ENCODE peak calls at places on chromosomes 13 and 19, in five cellular contexts. D is CD4-positive, CD25-positive, alpha-beta regulatory T cell; B is T-helper 17 cell; H is GM10248; U is EL. M is an unnamed sample.

GRCh38 chr13:38366954-38367645 is 17.4 kb downstream of the UFM1 start:
- DNase-seq in D (no peak), B (no peak), H (no peak), U (peak), M (no peak)

GRCh38 chr13:26185720-26186119 is 36.4 kb downstream of the RNF6 start:
- DNase-seq in D (peak), B (no peak), H (no peak), U (no peak), M (no peak)

GRCh38 chr13:45119469-45119989 is 781 bp upstream of the GTF2F2 start:
- DNase-seq in D (peak), B (peak), H (peak), U (peak), M (peak)

GRCh38 chr19:37920591-37921450 is 13.8 kb downstream of the SIPA1L3 start:
- DNase-seq in D (no peak), B (no peak), H (no peak), U (no peak), M (no peak)

GRCh38 chr13:28136916-28137315 is 1.4 kb upstream of the PAN3 start:
- DNase-seq in D (no peak), B (no peak), H (peak), U (no peak), M (peak)

GRCh38 chr13:36834299-36834698 is 15.3 kb downstream of the RFXAP start:
- DNase-seq in D (no peak), B (no peak), H (no peak), U (no peak), M (no peak)

GRCh38 chr19:2970201-2970838 is 7.0 kb upstream of the TLE6 start:
- DNase-seq in D (no peak), B (no peak), H (no peak), U (no peak), M (no peak)

GRCh38 chr19:4986471-4986888 is 17.6 kb downstream of the KDM4B start:
- DNase-seq in D (no peak), B (no peak), H (no peak), U (no peak), M (no peak)

GRCh38 chr19:54069482-54069881 is 5.8 kb upstream of the VSTM1 start:
- DNase-seq in D (no peak), B (no peak), H (no peak), U (no peak), M (no peak)

GRCh38 chr19:41845051-41845590 is 279 bp downstream of the DMRTC2 start:
- DNase-seq in D (no peak), B (no peak), H (no peak), U (no peak), M (no peak)

M was measured in Jurkat, Clone E6-1.